ENCODE peak calls at places on chromosomes 3 and 15, in four cellular contexts. I is GM23248, E is T-helper 9 cell, K is endothelial cell of umbilical vein. R is an unnamed sample.

GRCh38 chr15:32042269-32042996 is 12.1 kb downstream of the CHRNA7 start:
- DNase-seq in E (no peak), I (peak; percentile 19), K (no peak), R (no peak)

GRCh38 chr3:83189634-83190033 is 1428.2 kb upstream of the GBE1 start:
- DNase-seq in I (no peak), K (no peak), E (no peak), R (no peak)

GRCh38 chr15:25787381-25787780 is 75.7 kb downstream of the ATP10A start:
- DNase-seq in K (no peak), I (peak; percentile 71), E (no peak), R (no peak)

GRCh38 chr3:27939940-27940339 is 217.8 kb upstream of the EOMES start:
- DNase-seq in K (no peak), E (no peak), I (peak; percentile 80), R (no peak)

GRCh38 chr3:55721716-55722484 is 234.8 kb upstream of the WNT5A start:
- DNase-seq in E (no peak), K (no peak), I (peak; percentile 71), R (peak; percentile 51)

GRCh38 chr3:58167431-58168351 is 43.1 kb downstream of the DNASE1L3 start:
- DNase-seq in E (peak; percentile 34), K (peak; percentile 64), I (peak; percentile 87), R (peak; percentile 97)

GRCh38 chr3:117589454-117589853 is 879.9 kb downstream of the TUSC7 start:
- DNase-seq in K (no peak), E (no peak), I (no peak), R (no peak)

GRCh38 chr3:45965281-45966052 is 22.2 kb downstream of the CXCR6 start:
- DNase-seq in I (no peak), E (peak; percentile 26), K (no peak), R (no peak)

GRCh38 chr3:129061888-129062834 is 1.6 kb downstream of the GP9 start:
- DNase-seq in K (no peak), I (no peak), E (no peak), R (peak; percentile 71)

GRCh38 chr3:157247391-157247790 is 87.4 kb upstream of the CCNL1 start:
- DNase-seq in K (peak; percentile 54), I (no peak), E (no peak), R (no peak)